ENCODE peak calls at places on chromosomes 7 and 10, in nine cellular contexts. N, G, A, E, L, M, I, F and D are unnamed samples.

GRCh38 chr10:43304687-43305333 is 37.9 kb upstream of the RASGEF1A start:
- DNase-seq in F (peak), A (peak), N (peak), I (peak), E (no peak), L (peak), G (peak), M (peak), D (no peak)

GRCh38 chr10:46556515-46557318 is at the start of gene GPRIN2:
- DNase-seq in E (no peak), I (peak), A (peak), L (peak), G (no peak), F (no peak), M (no peak), N (no peak), D (no peak)

GRCh38 chr10:93376372-93377296 is 105.5 kb downstream of the MYOF start:
- DNase-seq in N (peak), L (peak), M (peak), E (peak), A (peak), F (peak), G (peak), I (peak), D (peak)

GRCh38 chr7:27804139-27804538 is 64.2 kb downstream of the TAX1BP1 start:
- DNase-seq in A (no peak), F (no peak), I (no peak), N (no peak), L (no peak), E (no peak), G (no peak), M (no peak), D (no peak)

GRCh38 chr7:94514140-94514889 is 4.7 kb downstream of the CASD1 start:
- DNase-seq in N (no peak), A (no peak), G (no peak), E (no peak), L (no peak), M (no peak), I (no peak), F (no peak), D (no peak)

GRCh38 chr10:73876566-73876965 is 2.2 kb upstream of the CAMK2G start:
- DNase-seq in L (no peak), I (no peak), F (no peak), N (no peak), E (no peak), A (no peak), G (no peak), M (no peak), D (no peak)

GRCh38 chr7:77538186-77538907 is 1.3 kb downstream of the PTPN12 start:
- DNase-seq in E (peak), G (peak), L (peak), F (peak), I (peak), A (peak), M (peak), N (peak), D (peak)

GRCh38 chr7:34438436-34438835 is 219.6 kb upstream of the NPSR1 start:
- DNase-seq in G (no peak), M (no peak), L (no peak), A (no peak), I (no peak), F (no peak), N (no peak), E (no peak), D (no peak)

GRCh38 chr7:108384721-108385483 is 71.3 kb downstream of the NRCAM start:
- DNase-seq in L (no peak), F (peak), M (no peak), G (no peak), N (no peak), I (peak), E (no peak), A (no peak), D (no peak)

GRCh38 chr10:46218921-46219320 is 67.9 kb upstream of the ANTXRL start:
- DNase-seq in I (no peak), M (no peak), A (no peak), E (no peak), L (no peak), G (no peak), F (no peak), N (no peak), D (no peak)

GRCh38 chr7:152588350-152588749 is 87.6 kb downstream of the XRCC2 start:
- DNase-seq in I (peak), N (peak), L (no peak), M (no peak), F (peak), E (no peak), G (peak), A (peak), D (no peak)

GRCh38 chr7:155840262-155840885 is 28.1 kb upstream of the SHH start:
- DNase-seq in A (no peak), M (no peak), L (no peak), I (no peak), F (no peak), G (no peak), E (no peak), N (no peak), D (no peak)

GRCh38 chr10:131242007-131242406 is 69.5 kb downstream of the TCERG1L start:
- DNase-seq in E (no peak), L (peak), M (no peak), I (peak), A (peak), F (no peak), N (no peak), G (no peak), D (no peak)
- TF ChIP-seq CTCF in E (peak), L (peak), M (no peak), I (peak), A (peak), F (no peak), N (no peak), G (no peak), D (no peak)

GRCh38 chr7:26280723-26281122 is 10.9 kb upstream of the SNX10 start:
- DNase-seq in G (no peak), F (no peak), E (no peak), A (no peak), I (no peak), M (no peak), L (no peak), N (no peak), D (no peak)

GRCh38 chr7:26280097-26280496 is 11.6 kb upstream of the SNX10 start:
- DNase-seq in E (no peak), N (no peak), I (no peak), G (no peak), M (no peak), A (no peak), L (no peak), F (no peak), D (no peak)

GRCh38 chr7:26275213-26275612 is 16.4 kb upstream of the SNX10 start:
- DNase-seq in A (no peak), M (no peak), G (no peak), F (no peak), I (no peak), E (no peak), L (no peak), N (no peak), D (no peak)

GRCh38 chr7:26279405-26279804 is 12.3 kb upstream of the SNX10 start:
- DNase-seq in E (no peak), I (no peak), L (no peak), F (no peak), M (no peak), G (no peak), A (no peak), N (no peak), D (no peak)

DNA sequence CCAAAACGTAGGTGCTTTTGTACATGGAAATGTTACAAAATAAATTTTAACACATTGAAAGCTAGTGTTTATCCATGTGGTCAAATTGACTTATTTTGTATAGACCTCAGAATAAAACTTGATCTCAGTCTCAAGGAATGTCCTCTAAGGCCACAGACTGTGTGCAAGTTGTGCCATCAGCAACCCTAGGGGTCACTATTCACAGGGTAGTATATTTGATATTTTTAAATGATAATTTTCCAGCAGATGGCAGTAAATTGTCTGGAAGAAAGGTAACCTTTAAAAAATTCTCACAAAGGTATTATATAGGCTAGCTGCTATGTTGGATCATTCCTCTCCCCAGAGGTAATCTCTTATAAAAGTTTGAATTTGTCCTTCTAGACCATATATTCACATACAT is 12.9 kb upstream of the SNX10 start:
- DNase-seq in A (no peak), F (peak), G (no peak), E (no peak), I (no peak), L (no peak), M (no peak), N (no peak), D (no peak)
- TF ChIP-seq CTCF in A (peak), F (peak), G (no peak), E (peak), I (peak), L (no peak), M (no peak), N (peak), D (no peak)

GRCh38 chr7:150879345-150879744 is 27.0 kb downstream of the AOC1 start:
- DNase-seq in N (no peak), F (no peak), L (no peak), A (no peak), E (no peak), I (peak), G (no peak), M (no peak), D (no peak)
- TF ChIP-seq CTCF in N (no peak), F (no peak), L (no peak), A (no peak), E (no peak), I (no peak), G (no peak), M (no peak), D (no peak)

DNA sequence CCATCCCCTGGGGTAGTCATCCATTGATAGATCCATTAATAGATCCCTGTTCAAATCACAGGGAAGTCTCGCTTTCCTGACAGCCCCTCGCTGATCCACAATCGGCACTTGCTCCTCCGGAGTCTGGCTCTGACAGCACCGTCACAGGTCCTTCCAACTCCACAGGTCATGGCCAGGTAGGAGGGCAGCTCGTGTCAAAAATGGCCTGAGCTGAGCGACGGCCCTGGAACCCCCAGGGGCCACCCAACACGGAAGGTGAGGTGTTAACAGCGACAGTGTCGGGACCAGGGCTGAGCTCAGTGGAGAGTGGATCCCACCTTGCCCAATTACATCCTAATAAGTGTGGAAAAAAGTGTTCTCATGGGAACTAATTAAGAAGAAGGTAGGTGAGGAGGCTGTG is 219.8 kb downstream of the TCERG1L start:
- DNase-seq in N (no peak), L (no peak), I (no peak), M (no peak), F (no peak), E (no peak), A (no peak), G (no peak), D (no peak)
- TF ChIP-seq CTCF in N (no peak), L (no peak), I (no peak), M (no peak), F (no peak), E (no peak), A (no peak), G (no peak), D (no peak)